ENCODE peak calls at places on chromosomes 12 and 14, in eight cellular contexts. G is activated CD8-positive, alpha-beta T cell treated with anti-CD3 and anti-CD28 coated beads for 36 hours; F is WTC11; K is MM.1S; J is thyroid gland; O is body of pancreas; E is A673; N is epithelial cell of proximal tubule. U is an unnamed sample.

GRCh38 chr12:57897296-57897974 is 43.9 kb upstream of the ATP23 start:
- DNase-seq in G (no peak), F (no peak), K (no peak), J (no peak), O (no peak), E (no peak), N (no peak), U (no peak)

GRCh38 chr12:39946361-39946948 is 159.4 kb downstream of the SLC2A13 start:
- DNase-seq in G (no peak), F (no peak), K (no peak), J (no peak), O (no peak), E (no peak), N (no peak), U (no peak)

GRCh38 chr14:61472801-61473376 is 151.5 kb downstream of the PRKCH start:
- DNase-seq in G (peak; percentile 94), F (no peak), K (no peak), J (no peak), O (no peak), E (no peak), N (no peak), U (no peak)

GRCh38 chr14:40393143-40393542 is 960.9 kb upstream of the FBXO33 start:
- DNase-seq in G (no peak), F (no peak), K (no peak), J (no peak), O (no peak), E (no peak), N (no peak), U (no peak)

GRCh38 chr12:95253386-95253785 is 35.8 kb downstream of the VEZT start:
- DNase-seq in G (no peak), F (no peak), K (no peak), J (no peak), O (no peak), E (no peak), N (no peak), U (no peak)

GRCh38 chr12:122079038-122079531 is 529 bp downstream of the MLXIP start:
- DNase-seq in G (peak; percentile 42), F (no peak), K (peak; percentile 6), J (peak; percentile 33), O (peak; percentile 61), E (no peak), N (no peak), U (no peak)

GRCh38 chr14:67239582-67239981 is 1.7 kb upstream of the PALS1 start:
- DNase-seq in G (no peak), F (no peak), K (no peak), J (no peak), O (no peak), E (no peak), N (no peak), U (no peak)

GRCh38 chr12:52454411-52455201 is 2.7 kb upstream of the KRT6B start:
- DNase-seq in G (no peak), F (no peak), K (no peak), J (no peak), O (no peak), E (no peak), N (no peak), U (no peak)

GRCh38 chr14:68924392-68925158 is 54.5 kb downstream of the ACTN1 start:
- DNase-seq in G (no peak), F (no peak), K (no peak), J (no peak), O (no peak), E (no peak), N (no peak), U (no peak)

GRCh38 chr14:21070083-21070609 is at the start of gene ARHGEF40:
- DNase-seq in G (peak; percentile 35), F (peak; percentile 58), K (peak; percentile 13), J (peak; percentile 77), O (peak; percentile 77), E (peak; percentile 68), N (no peak), U (peak; percentile 68)

GRCh38 chr14:100262545-100262944 is 23.6 kb downstream of the YY1 start:
- DNase-seq in G (no peak), F (no peak), K (no peak), J (no peak), O (no peak), E (no peak), N (no peak), U (no peak)

GRCh38 chr14:103384450-103385152 is 614 bp upstream of the MARK3 start:
- DNase-seq in G (no peak), F (no peak), K (no peak), J (no peak), O (no peak), E (no peak), N (no peak), U (peak; percentile 40)

GRCh38 chr14:95191445-95192199 is 34.3 kb upstream of the DICER1 start:
- DNase-seq in G (no peak), F (no peak), K (no peak), J (no peak), O (no peak), E (no peak), N (no peak), U (no peak)

GRCh38 chr14:92726135-92726932 is 22.1 kb downstream of the LGMN start:
- DNase-seq in G (peak; percentile 46), F (no peak), K (no peak), J (no peak), O (peak; percentile 77), E (peak; percentile 15), N (no peak), U (no peak)

GRCh38 chr12:12900786-12901157 is 9.4 kb downstream of the GPRC5A start:
- DNase-seq in G (no peak), F (no peak), K (no peak), J (no peak), O (no peak), E (no peak), N (no peak), U (no peak)

GRCh38 chr12:120719072-120719471 is 6.6 kb upstream of the ACADS start:
- DNase-seq in G (no peak), F (no peak), K (no peak), J (no peak), O (no peak), E (no peak), N (peak; percentile 29), U (no peak)

GRCh38 chr12:64943686-64944085 is 119.2 kb downstream of the TBC1D30 start:
- DNase-seq in G (no peak), F (no peak), K (no peak), J (no peak), O (no peak), E (no peak), N (no peak), U (no peak)

GRCh38 chr14:74859757-74860156 is 16.2 kb downstream of the PROX2 start:
- DNase-seq in G (no peak), F (no peak), K (no peak), J (no peak), O (no peak), E (no peak), N (no peak), U (no peak)

DNA sequence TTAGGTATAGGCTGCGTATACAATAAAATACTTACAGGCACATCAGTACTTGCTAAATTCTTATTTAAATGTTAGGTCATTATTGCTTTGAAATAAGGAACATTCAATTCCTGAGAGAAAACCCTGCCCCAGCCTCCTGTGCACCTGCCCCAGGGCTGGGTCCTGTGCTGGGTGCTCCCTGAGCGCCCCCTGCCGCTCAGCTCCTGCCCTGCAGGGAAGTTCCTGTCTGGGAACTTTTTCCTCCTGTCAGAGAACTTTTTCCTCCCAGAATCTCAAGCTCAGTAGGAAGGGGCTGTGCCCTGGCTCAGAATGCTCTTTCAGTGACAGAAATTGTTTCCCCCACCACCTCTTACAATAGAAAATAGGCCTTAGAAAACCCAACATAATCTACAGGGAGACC is 751.1 kb downstream of the TMEM121 start:
- DNase-seq in G (peak; percentile 9), F (no peak), K (no peak), J (no peak), O (no peak), E (peak; percentile 22), N (no peak), U (no peak)
- TF ChIP-seq CTCF in G (peak; percentile 75), F (no peak), K (no peak), J (no peak), O (peak; percentile 39), E (peak; percentile 92), N (peak; percentile 57), U (no peak)

DNA sequence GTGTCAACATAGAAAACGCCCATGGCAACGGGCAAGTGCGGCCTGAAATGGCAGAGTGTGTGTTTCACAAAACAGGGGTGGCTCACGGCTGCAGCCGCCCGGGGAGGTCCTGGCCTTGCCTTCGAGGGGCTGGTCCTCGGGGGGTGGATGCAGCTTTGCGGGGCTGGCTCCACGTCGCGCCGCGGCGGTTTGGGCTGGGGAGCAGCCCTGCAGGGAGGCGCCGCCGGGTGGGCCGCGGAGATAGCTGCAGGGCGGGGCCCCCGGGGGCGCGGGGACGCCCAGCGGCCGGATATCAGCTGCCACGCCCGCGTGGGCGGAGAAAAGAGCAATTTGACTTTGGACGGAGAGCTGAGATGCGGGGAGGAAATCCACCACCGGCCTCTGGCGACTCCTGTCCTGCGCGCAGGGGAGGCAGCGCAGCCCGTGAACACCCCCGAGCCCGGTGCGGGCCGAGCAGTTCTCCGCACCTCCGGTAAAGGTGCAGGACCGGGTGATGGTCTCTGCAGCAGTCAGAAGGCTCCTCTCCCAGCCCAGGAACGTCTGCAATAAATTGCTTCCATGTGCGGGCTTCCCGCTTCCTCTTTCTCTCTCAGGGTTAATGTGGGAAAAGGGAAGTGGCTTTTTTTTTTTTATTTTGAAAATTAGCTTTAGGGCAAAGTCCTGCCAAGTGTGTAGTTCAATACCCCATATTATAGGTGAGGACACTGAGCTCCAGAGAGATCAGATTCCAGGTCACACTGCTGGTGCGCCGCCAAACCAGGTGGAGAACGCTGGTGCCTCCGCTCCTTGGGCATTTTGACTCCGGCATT is 110.5 kb downstream of the ARF6 start:
- DNase-seq in G (peak; percentile 92), F (peak; percentile 42), K (peak; percentile 76), J (peak; percentile 77), O (peak; percentile 78), E (peak; percentile 55), N (no peak), U (peak; percentile 41)
- TF ChIP-seq CTCF in G (no peak), F (no peak), K (peak; percentile 9), J (no peak), O (no peak), E (no peak), N (peak; percentile 1), U (no peak)

GRCh38 chr12:119695034-119695433 is 27.1 kb downstream of the PRKAB1 start:
- DNase-seq in G (no peak), F (peak; percentile 32), K (no peak), J (no peak), O (no peak), E (peak; percentile 14), N (no peak), U (no peak)
- TF ChIP-seq CTCF in G (peak; percentile 42), F (no peak), K (peak; percentile 9), J (peak; percentile 40), O (peak; percentile 21), E (peak; percentile 61), N (peak; percentile 75), U (peak; percentile 64)

GRCh38 chr12:66550626-66551025 is 128.2 kb downstream of the GRIP1 start:
- DNase-seq in G (no peak), F (no peak), K (no peak), J (no peak), O (no peak), E (no peak), N (no peak), U (no peak)

GRCh38 chr12:66552753-66553152 is 126.1 kb downstream of the GRIP1 start:
- DNase-seq in G (no peak), F (no peak), K (no peak), J (no peak), O (no peak), E (no peak), N (no peak), U (no peak)

DNA sequence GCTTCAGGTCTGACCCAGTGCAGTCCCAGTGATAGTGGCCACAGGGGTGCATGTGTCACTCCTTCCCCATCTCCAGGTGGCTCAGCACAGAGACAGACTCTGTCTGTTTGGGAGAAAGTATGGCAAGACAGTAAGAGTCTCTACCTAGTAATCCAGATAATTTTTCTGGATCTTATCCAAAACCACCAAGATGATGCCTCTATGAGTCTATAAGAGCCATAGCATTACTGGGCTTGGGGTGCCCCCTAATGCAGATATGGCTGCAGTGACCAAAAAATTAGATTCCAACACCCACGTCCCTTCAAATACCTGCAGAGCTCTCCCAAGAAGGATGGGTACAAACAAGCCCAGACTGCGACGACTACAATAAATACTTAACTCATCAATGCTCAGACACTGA is 123.8 kb downstream of the GRIP1 start:
- DNase-seq in G (no peak), F (no peak), K (no peak), J (no peak), O (no peak), E (no peak), N (no peak), U (no peak)
- TF ChIP-seq CTCF in G (no peak), F (no peak), K (no peak), J (no peak), O (no peak), E (no peak), N (peak; percentile 15), U (no peak)

U was measured in glutamatergic neuron.